ENCODE peak calls at places on chromosome 1, in nine cellular contexts. One of them, this sample, is unnamed.

GRCh38 chr1:226717256-226717909 is 21.7 kb downstream of the ITPKB start:
- DNase-seq in HT1080: no peak
- DNase-seq in GM13976: no peak
- DNase-seq in T-helper 9 cell: no peak
- DNase-seq in endodermal cell: no peak
- DNase-seq in activated CD8-positive, alpha-beta memory T cell treated with anti-CD3 and anti-CD28 coated beads for 24 hours: no peak
- DNase-seq in M059J: peak; percentile 82
- DNase-seq in GM23248: no peak
- DNase-seq in LoVo: no peak
- DNase-seq in this sample: peak; percentile 11

GRCh38 chr1:156676820-156677615 is at the start of gene NES:
- DNase-seq in HT1080: no peak
- DNase-seq in GM13976: no peak
- DNase-seq in T-helper 9 cell: no peak
- DNase-seq in endodermal cell: peak; percentile 96
- DNase-seq in activated CD8-positive, alpha-beta memory T cell treated with anti-CD3 and anti-CD28 coated beads for 24 hours: no peak
- DNase-seq in M059J: no peak
- DNase-seq in GM23248: peak; percentile 67
- DNase-seq in LoVo: peak; percentile 50
- DNase-seq in this sample: peak; percentile 75

GRCh38 chr1:231778009-231778719 is 151.6 kb downstream of the DISC1 start:
- DNase-seq in HT1080: peak; percentile 39
- DNase-seq in GM13976: no peak
- DNase-seq in T-helper 9 cell: no peak
- DNase-seq in endodermal cell: no peak
- DNase-seq in activated CD8-positive, alpha-beta memory T cell treated with anti-CD3 and anti-CD28 coated beads for 24 hours: no peak
- DNase-seq in M059J: peak; percentile 70
- DNase-seq in GM23248: peak; percentile 25
- DNase-seq in LoVo: peak; percentile 7
- DNase-seq in this sample: peak; percentile 89

GRCh38 chr1:215517441-215517891 is 49.6 kb upstream of the KCTD3 start:
- DNase-seq in HT1080: peak; percentile 29
- DNase-seq in GM13976: no peak
- DNase-seq in T-helper 9 cell: no peak
- DNase-seq in endodermal cell: peak; percentile 73
- DNase-seq in activated CD8-positive, alpha-beta memory T cell treated with anti-CD3 and anti-CD28 coated beads for 24 hours: no peak
- DNase-seq in M059J: peak; percentile 72
- DNase-seq in GM23248: peak; percentile 77
- DNase-seq in LoVo: no peak
- DNase-seq in this sample: peak; percentile 68

GRCh38 chr1:164599272-164599671 is 40.3 kb downstream of the PBX1 start:
- DNase-seq in HT1080: no peak
- DNase-seq in GM13976: no peak
- DNase-seq in T-helper 9 cell: no peak
- DNase-seq in endodermal cell: no peak
- DNase-seq in activated CD8-positive, alpha-beta memory T cell treated with anti-CD3 and anti-CD28 coated beads for 24 hours: no peak
- DNase-seq in M059J: peak; percentile 51
- DNase-seq in GM23248: no peak
- DNase-seq in LoVo: no peak
- DNase-seq in this sample: no peak

GRCh38 chr1:147491098-147491497 is 50.2 kb upstream of the BCL9 start:
- DNase-seq in HT1080: no peak
- DNase-seq in GM13976: no peak
- DNase-seq in T-helper 9 cell: no peak
- DNase-seq in endodermal cell: peak; percentile 49
- DNase-seq in activated CD8-positive, alpha-beta memory T cell treated with anti-CD3 and anti-CD28 coated beads for 24 hours: no peak
- DNase-seq in M059J: no peak
- DNase-seq in GM23248: no peak
- DNase-seq in LoVo: no peak
- DNase-seq in this sample: no peak

GRCh38 chr1:160354388-160354985 is 11.3 kb downstream of the NCSTN start:
- DNase-seq in HT1080: peak; percentile 30
- DNase-seq in GM13976: no peak
- DNase-seq in T-helper 9 cell: no peak
- DNase-seq in endodermal cell: peak; percentile 80
- DNase-seq in activated CD8-positive, alpha-beta memory T cell treated with anti-CD3 and anti-CD28 coated beads for 24 hours: peak; percentile 57
- DNase-seq in M059J: peak; percentile 18
- DNase-seq in GM23248: peak; percentile 50
- DNase-seq in LoVo: no peak
- DNase-seq in this sample: no peak

GRCh38 chr1:77874804-77875445 is 13.5 kb upstream of the NEXN start:
- DNase-seq in HT1080: no peak
- DNase-seq in GM13976: no peak
- DNase-seq in T-helper 9 cell: no peak
- DNase-seq in endodermal cell: no peak
- DNase-seq in activated CD8-positive, alpha-beta memory T cell treated with anti-CD3 and anti-CD28 coated beads for 24 hours: no peak
- DNase-seq in M059J: peak; percentile 97
- DNase-seq in GM23248: peak; percentile 77
- DNase-seq in LoVo: no peak
- DNase-seq in this sample: peak; percentile 93

GRCh38 chr1:6171546-6172124 is 8.5 kb downstream of the CHD5 start:
- DNase-seq in HT1080: no peak
- DNase-seq in GM13976: no peak
- DNase-seq in T-helper 9 cell: no peak
- DNase-seq in endodermal cell: peak; percentile 88
- DNase-seq in activated CD8-positive, alpha-beta memory T cell treated with anti-CD3 and anti-CD28 coated beads for 24 hours: no peak
- DNase-seq in M059J: no peak
- DNase-seq in GM23248: peak; percentile 25
- DNase-seq in LoVo: no peak
- DNase-seq in this sample: peak; percentile 21

GRCh38 chr1:53682369-53682685 is 56.6 kb downstream of the GLIS1 start:
- DNase-seq in HT1080: no peak
- DNase-seq in GM13976: no peak
- DNase-seq in T-helper 9 cell: no peak
- DNase-seq in endodermal cell: no peak
- DNase-seq in activated CD8-positive, alpha-beta memory T cell treated with anti-CD3 and anti-CD28 coated beads for 24 hours: no peak
- DNase-seq in M059J: no peak
- DNase-seq in GM23248: no peak
- DNase-seq in LoVo: no peak
- DNase-seq in this sample: no peak

GRCh38 chr1:62682531-62682930 is 5.7 kb downstream of the DOCK7 start:
- DNase-seq in HT1080: peak; percentile 65
- DNase-seq in GM13976: no peak
- DNase-seq in T-helper 9 cell: no peak
- DNase-seq in endodermal cell: no peak
- DNase-seq in activated CD8-positive, alpha-beta memory T cell treated with anti-CD3 and anti-CD28 coated beads for 24 hours: no peak
- DNase-seq in M059J: peak; percentile 32
- DNase-seq in GM23248: peak; percentile 52
- DNase-seq in LoVo: no peak
- DNase-seq in this sample: peak; percentile 53

GRCh38 chr1:242586355-242586670 is 61.8 kb upstream of the PLD5 start:
- DNase-seq in HT1080: no peak
- DNase-seq in GM13976: no peak
- DNase-seq in T-helper 9 cell: no peak
- DNase-seq in endodermal cell: no peak
- DNase-seq in activated CD8-positive, alpha-beta memory T cell treated with anti-CD3 and anti-CD28 coated beads for 24 hours: no peak
- DNase-seq in M059J: no peak
- DNase-seq in GM23248: no peak
- DNase-seq in LoVo: no peak
- DNase-seq in this sample: no peak

GRCh38 chr1:181038399-181038873 is 4.7 kb downstream of the MR1 start:
- DNase-seq in HT1080: peak; percentile 69
- DNase-seq in GM13976: peak; percentile 71
- DNase-seq in T-helper 9 cell: peak; percentile 55
- DNase-seq in endodermal cell: peak; percentile 92
- DNase-seq in activated CD8-positive, alpha-beta memory T cell treated with anti-CD3 and anti-CD28 coated beads for 24 hours: peak; percentile 80
- DNase-seq in M059J: peak; percentile 81
- DNase-seq in GM23248: peak; percentile 76
- DNase-seq in LoVo: peak; percentile 59
- DNase-seq in this sample: peak; percentile 64

GRCh38 chr1:213987422-213987875 is 324 bp upstream of the PROX1 start:
- DNase-seq in HT1080: no peak
- DNase-seq in GM13976: no peak
- DNase-seq in T-helper 9 cell: no peak
- DNase-seq in endodermal cell: no peak
- DNase-seq in activated CD8-positive, alpha-beta memory T cell treated with anti-CD3 and anti-CD28 coated beads for 24 hours: no peak
- DNase-seq in M059J: no peak
- DNase-seq in GM23248: peak; percentile 68
- DNase-seq in LoVo: peak; percentile 38
- DNase-seq in this sample: no peak

GRCh38 chr1:230750576-230750975 is 3.4 kb downstream of the CAPN9 start:
- DNase-seq in HT1080: no peak
- DNase-seq in GM13976: no peak
- DNase-seq in T-helper 9 cell: no peak
- DNase-seq in endodermal cell: no peak
- DNase-seq in activated CD8-positive, alpha-beta memory T cell treated with anti-CD3 and anti-CD28 coated beads for 24 hours: no peak
- DNase-seq in M059J: no peak
- DNase-seq in GM23248: no peak
- DNase-seq in LoVo: no peak
- DNase-seq in this sample: no peak

GRCh38 chr1:154860154-154860870 is 9.8 kb downstream of the KCNN3 start:
- DNase-seq in HT1080: peak; percentile 30
- DNase-seq in GM13976: peak; percentile 82
- DNase-seq in T-helper 9 cell: no peak
- DNase-seq in endodermal cell: no peak
- DNase-seq in activated CD8-positive, alpha-beta memory T cell treated with anti-CD3 and anti-CD28 coated beads for 24 hours: no peak
- DNase-seq in M059J: peak; percentile 30
- DNase-seq in GM23248: no peak
- DNase-seq in LoVo: no peak
- DNase-seq in this sample: peak; percentile 40

GRCh38 chr1:41714613-41715389 is 203.9 kb downstream of the HIVEP3 start:
- DNase-seq in HT1080: no peak
- DNase-seq in GM13976: no peak
- DNase-seq in T-helper 9 cell: no peak
- DNase-seq in endodermal cell: no peak
- DNase-seq in activated CD8-positive, alpha-beta memory T cell treated with anti-CD3 and anti-CD28 coated beads for 24 hours: no peak
- DNase-seq in M059J: peak; percentile 37
- DNase-seq in GM23248: peak; percentile 34
- DNase-seq in LoVo: no peak
- DNase-seq in this sample: no peak

GRCh38 chr1:232628335-232629214 is 1.4 kb downstream of the SIPA1L2 start:
- DNase-seq in HT1080: peak; percentile 44
- DNase-seq in GM13976: no peak
- DNase-seq in T-helper 9 cell: no peak
- DNase-seq in endodermal cell: no peak
- DNase-seq in activated CD8-positive, alpha-beta memory T cell treated with anti-CD3 and anti-CD28 coated beads for 24 hours: no peak
- DNase-seq in M059J: peak; percentile 65
- DNase-seq in GM23248: peak; percentile 59
- DNase-seq in LoVo: no peak
- DNase-seq in this sample: peak; percentile 63

GRCh38 chr1:200248541-200248940 is 161.3 kb downstream of the ZNF281 start:
- DNase-seq in HT1080: no peak
- DNase-seq in GM13976: no peak
- DNase-seq in T-helper 9 cell: no peak
- DNase-seq in endodermal cell: no peak
- DNase-seq in activated CD8-positive, alpha-beta memory T cell treated with anti-CD3 and anti-CD28 coated beads for 24 hours: no peak
- DNase-seq in M059J: no peak
- DNase-seq in GM23248: no peak
- DNase-seq in LoVo: no peak
- DNase-seq in this sample: no peak

GRCh38 chr1:31266547-31266946 is 26.9 kb upstream of the NKAIN1 start:
- DNase-seq in HT1080: no peak
- DNase-seq in GM13976: no peak
- DNase-seq in T-helper 9 cell: no peak
- DNase-seq in endodermal cell: no peak
- DNase-seq in activated CD8-positive, alpha-beta memory T cell treated with anti-CD3 and anti-CD28 coated beads for 24 hours: no peak
- DNase-seq in M059J: no peak
- DNase-seq in GM23248: peak; percentile 8
- DNase-seq in LoVo: no peak
- DNase-seq in this sample: no peak

GRCh38 chr1:235613617-235614016 is 36.0 kb downstream of the GNG4 start:
- DNase-seq in HT1080: peak; percentile 39
- DNase-seq in GM13976: no peak
- DNase-seq in T-helper 9 cell: no peak
- DNase-seq in endodermal cell: no peak
- DNase-seq in activated CD8-positive, alpha-beta memory T cell treated with anti-CD3 and anti-CD28 coated beads for 24 hours: no peak
- DNase-seq in M059J: no peak
- DNase-seq in GM23248: no peak
- DNase-seq in LoVo: no peak
- DNase-seq in this sample: no peak

GRCh38 chr1:192984058-192984457 is 75.1 kb downstream of the UCHL5 start:
- DNase-seq in HT1080: no peak
- DNase-seq in GM13976: no peak
- DNase-seq in T-helper 9 cell: no peak
- DNase-seq in endodermal cell: no peak
- DNase-seq in activated CD8-positive, alpha-beta memory T cell treated with anti-CD3 and anti-CD28 coated beads for 24 hours: no peak
- DNase-seq in M059J: no peak
- DNase-seq in GM23248: no peak
- DNase-seq in LoVo: no peak
- DNase-seq in this sample: no peak

GRCh38 chr1:4411862-4412261 is 242.5 kb upstream of the AJAP1 start:
- DNase-seq in HT1080: peak; percentile 56
- DNase-seq in GM13976: no peak
- DNase-seq in T-helper 9 cell: no peak
- DNase-seq in endodermal cell: no peak
- DNase-seq in activated CD8-positive, alpha-beta memory T cell treated with anti-CD3 and anti-CD28 coated beads for 24 hours: no peak
- DNase-seq in M059J: no peak
- DNase-seq in GM23248: no peak
- DNase-seq in LoVo: no peak
- DNase-seq in this sample: no peak

GRCh38 chr1:58584082-58584895 is 7.2 kb upstream of the TACSTD2 start:
- DNase-seq in HT1080: peak; percentile 99
- DNase-seq in GM13976: peak; percentile 47
- DNase-seq in T-helper 9 cell: no peak
- DNase-seq in endodermal cell: peak; percentile 75
- DNase-seq in activated CD8-positive, alpha-beta memory T cell treated with anti-CD3 and anti-CD28 coated beads for 24 hours: no peak
- DNase-seq in M059J: peak; percentile 99
- DNase-seq in GM23248: peak; percentile 96
- DNase-seq in LoVo: peak; percentile 66
- DNase-seq in this sample: peak; percentile 97

GRCh38 chr1:209190591-209191241 is 392.8 kb upstream of the CAMK1G start:
- DNase-seq in HT1080: peak; percentile 73
- DNase-seq in GM13976: peak; percentile 63
- DNase-seq in T-helper 9 cell: no peak
- DNase-seq in endodermal cell: peak; percentile 93
- DNase-seq in activated CD8-positive, alpha-beta memory T cell treated with anti-CD3 and anti-CD28 coated beads for 24 hours: no peak
- DNase-seq in M059J: peak; percentile 71
- DNase-seq in GM23248: peak; percentile 54
- DNase-seq in LoVo: peak; percentile 28
- DNase-seq in this sample: peak; percentile 61

GRCh38 chr1:75133754-75134655 is at the start of gene LHX8:
- DNase-seq in HT1080: no peak
- DNase-seq in GM13976: peak; percentile 11
- DNase-seq in T-helper 9 cell: no peak
- DNase-seq in endodermal cell: peak; percentile 81
- DNase-seq in activated CD8-positive, alpha-beta memory T cell treated with anti-CD3 and anti-CD28 coated beads for 24 hours: no peak
- DNase-seq in M059J: peak; percentile 59
- DNase-seq in GM23248: no peak
- DNase-seq in LoVo: no peak
- DNase-seq in this sample: peak; percentile 49

GRCh38 chr1:19087737-19088594 is 122.1 kb downstream of the UBR4 start:
- DNase-seq in HT1080: no peak
- DNase-seq in GM13976: peak; percentile 58
- DNase-seq in T-helper 9 cell: no peak
- DNase-seq in endodermal cell: no peak
- DNase-seq in activated CD8-positive, alpha-beta memory T cell treated with anti-CD3 and anti-CD28 coated beads for 24 hours: no peak
- DNase-seq in M059J: no peak
- DNase-seq in GM23248: no peak
- DNase-seq in LoVo: no peak
- DNase-seq in this sample: no peak

GRCh38 chr1:47705517-47706130 is 267.8 kb downstream of the FOXD2 start:
- DNase-seq in HT1080: no peak
- DNase-seq in GM13976: no peak
- DNase-seq in T-helper 9 cell: no peak
- DNase-seq in endodermal cell: no peak
- DNase-seq in activated CD8-positive, alpha-beta memory T cell treated with anti-CD3 and anti-CD28 coated beads for 24 hours: no peak
- DNase-seq in M059J: no peak
- DNase-seq in GM23248: peak; percentile 24
- DNase-seq in LoVo: no peak
- DNase-seq in this sample: no peak

GRCh38 chr1:24659993-24660665 is 17.0 kb downstream of the SRRM1 start:
- DNase-seq in HT1080: no peak
- DNase-seq in GM13976: no peak
- DNase-seq in T-helper 9 cell: no peak
- DNase-seq in endodermal cell: no peak
- DNase-seq in activated CD8-positive, alpha-beta memory T cell treated with anti-CD3 and anti-CD28 coated beads for 24 hours: no peak
- DNase-seq in M059J: no peak
- DNase-seq in GM23248: peak; percentile 20
- DNase-seq in LoVo: no peak
- DNase-seq in this sample: no peak

This sample was measured in RPMI7951.